ENCODE peak calls at places on chromosomes 16 and 17, in five cellular contexts. I is stomach; Z is stimulated activated CD4-positive, alpha-beta T cell treated with anti-CD3 and anti-CD28 coated beads, Interleukin-1b, Interleukin-23, amount 100 ng/mL, for 4 hours; E is NCI-H774; O is ovary. T is an unnamed sample.

GRCh38 chr17:48751172-48751571 is 22.6 kb upstream of the HOXB13 start:
- DNase-seq in I (no peak), Z (no peak), E (no peak), O (no peak), T (no peak)

GRCh38 chr17:43329183-43329582 is 69.6 kb upstream of the ARL4D start:
- DNase-seq in I (no peak), Z (no peak), E (no peak), O (no peak), T (no peak)

GRCh38 chr17:72302735-72303134 is 181.9 kb downstream of the SOX9 start:
- DNase-seq in I (no peak), Z (no peak), E (no peak), O (no peak), T (no peak)

GRCh38 chr17:10226930-10227695 is 28.7 kb upstream of the GAS7 start:
- DNase-seq in I (peak), Z (peak), E (no peak), O (no peak), T (no peak)

GRCh38 chr16:31872201-31872600 is 1.4 kb upstream of the ZNF267 start:
- DNase-seq in I (no peak), Z (no peak), E (no peak), O (no peak), T (no peak)

GRCh38 chr17:38703742-38704644 is 1.1 kb upstream of the MLLT6 start:
- DNase-seq in I (peak), Z (peak), E (peak), O (peak), T (no peak)

GRCh38 chr17:44971776-44972483 is 3.8 kb upstream of the C1QL1 start:
- DNase-seq in I (no peak), Z (peak), E (no peak), O (no peak), T (peak)

GRCh38 chr17:77508047-77508715 is 367.4 kb downstream of the SEC14L1 start:
- DNase-seq in I (no peak), Z (no peak), E (no peak), O (no peak), T (no peak)

GRCh38 chr17:32731556-32732295 is 145.2 kb downstream of the MYO1D start:
- DNase-seq in I (no peak), Z (no peak), E (no peak), O (no peak), T (no peak)

T was measured in occipital lobe.